ENCODE peak calls at places on chromosomes 13 and 19, in ten cellular contexts. F is kidney, H is osteoblast, Z is body of pancreas, Y is colonic mucosa, B is bronchial epithelial cell, E is astrocyte, A is epithelial cell of esophagus, G is fibroblast of pulmonary artery, T is HCT116. L is an unnamed sample.

GRCh38 chr19:16951529-16951928 is 62.7 kb downstream of the F2RL3 start:
- DNase-seq in T (no peak), B (peak; percentile 90), H (peak; percentile 62), Y (no peak), A (peak; percentile 89), F (peak; percentile 31), Z (no peak), G (no peak), E (peak; percentile 7), L (no peak)

GRCh38 chr13:43122706-43123268 is 99.4 kb downstream of the DNAJC15 start:
- DNase-seq in H (no peak), F (no peak), E (no peak), A (no peak), G (no peak), Y (no peak), T (no peak), Z (no peak), B (no peak), L (no peak)

GRCh38 chr13:58619396-58620113 is 988.0 kb downstream of the PCDH17 start:
- DNase-seq in Y (no peak), B (no peak), Z (no peak), E (peak; percentile 4), T (no peak), F (no peak), H (no peak), G (no peak), A (no peak), L (no peak)

GRCh38 chr19:2607712-2608601 is 94.5 kb downstream of the GNG7 start:
- DNase-seq in G (no peak), B (no peak), Z (no peak), Y (no peak), H (no peak), T (no peak), E (no peak), F (peak; percentile 76), A (no peak), L (no peak)

GRCh38 chr19:41876847-41877489 is at the start of gene CD79A:
- DNase-seq in A (no peak), Y (no peak), G (no peak), T (no peak), B (no peak), H (no peak), F (peak; percentile 64), E (no peak), Z (no peak), L (no peak)

GRCh38 chr13:114099918-114100445 is 32.4 kb downstream of the RASA3 start:
- DNase-seq in Z (peak; percentile 45), G (peak; percentile 37), E (peak; percentile 53), H (peak; percentile 94), T (peak; percentile 42), Y (no peak), B (peak; percentile 40), A (peak; percentile 86), F (peak; percentile 75), L (peak; percentile 65)

GRCh38 chr13:62697702-62698101 is 1282.1 kb upstream of the PCDH20 start:
- DNase-seq in Z (no peak), A (no peak), Y (no peak), H (no peak), E (no peak), G (no peak), B (no peak), T (no peak), F (no peak), L (no peak)

GRCh38 chr13:114266241-114266640 is 15.2 kb upstream of the UPF3A start:
- DNase-seq in B (no peak), E (no peak), Y (no peak), G (no peak), T (no peak), H (no peak), A (no peak), F (no peak), Z (no peak), L (no peak)

GRCh38 chr19:31289976-31290375 is 59.3 kb downstream of the TSHZ3 start:
- DNase-seq in B (no peak), Z (no peak), T (no peak), E (no peak), Y (no peak), H (no peak), F (no peak), G (no peak), A (no peak), L (no peak)

GRCh38 chr19:35212241-35212640 is 16.3 kb downstream of the FAM187B start:
- DNase-seq in G (no peak), Z (no peak), H (no peak), Y (no peak), A (no peak), T (no peak), E (no peak), F (no peak), B (no peak), L (no peak)

GRCh38 chr13:76723551-76724232 is 162.5 kb downstream of the KCTD12 start:
- DNase-seq in H (peak; percentile 58), B (peak; percentile 40), F (no peak), A (peak; percentile 54), E (peak; percentile 87), Y (no peak), T (no peak), Z (no peak), G (peak; percentile 94), L (peak; percentile 98)

GRCh38 chr19:30046522-30046921 is 104.5 kb downstream of the URI1 start:
- DNase-seq in T (no peak), F (no peak), H (no peak), A (no peak), B (no peak), E (peak; percentile 4), Y (no peak), G (peak; percentile 9), Z (no peak), L (no peak)

GRCh38 chr19:4522291-4523002 is 4.2 kb upstream of the PLIN4 start:
- DNase-seq in F (no peak), E (no peak), H (no peak), A (no peak), Z (no peak), G (no peak), T (no peak), B (no peak), Y (no peak), L (no peak)

GRCh38 chr19:42053037-42053935 is 16.7 kb downstream of the GRIK5 start:
- DNase-seq in F (no peak), B (peak; percentile 62), T (no peak), A (peak; percentile 60), E (no peak), G (no peak), H (peak; percentile 41), Y (no peak), Z (no peak), L (no peak)

GRCh38 chr19:21586341-21587116 is 81.1 kb downstream of the ZNF429 start:
- DNase-seq in Z (peak; percentile 72), E (no peak), H (no peak), Y (no peak), A (no peak), F (peak; percentile 82), B (no peak), G (no peak), T (no peak), L (no peak)

GRCh38 chr13:51619614-51620013 is 35.4 kb downstream of the WDFY2 start:
- DNase-seq in B (peak; percentile 64), F (no peak), G (peak; percentile 50), H (no peak), T (no peak), A (peak; percentile 56), E (peak; percentile 75), Z (no peak), Y (no peak), L (peak; percentile 83)

GRCh38 chr19:49590071-49590970 is 661 bp upstream of the PRR12 start:
- DNase-seq in F (peak; percentile 98), B (peak; percentile 92), E (peak; percentile 91), H (peak; percentile 97), Y (peak; percentile 99), G (peak; percentile 98), T (peak; percentile 97), A (peak; percentile 98), Z (peak; percentile 99), L (peak; percentile 98)

GRCh38 chr13:95226932-95227718 is 74.1 kb downstream of the ABCC4 start:
- DNase-seq in B (no peak), E (no peak), Y (no peak), A (no peak), G (no peak), F (no peak), T (no peak), H (no peak), Z (no peak), L (no peak)

GRCh38 chr19:18487576-18488402 is 34.1 kb downstream of the ELL start:
- DNase-seq in Y (no peak), T (no peak), E (no peak), H (peak; percentile 75), B (no peak), Z (no peak), F (no peak), A (no peak), G (no peak), L (no peak)
- TF ChIP-seq CTCF in Y (no peak), T (no peak), E (no peak), H (no peak), B (no peak), Z (no peak), F (no peak), A (no peak), G (no peak), L (no peak)

DNA sequence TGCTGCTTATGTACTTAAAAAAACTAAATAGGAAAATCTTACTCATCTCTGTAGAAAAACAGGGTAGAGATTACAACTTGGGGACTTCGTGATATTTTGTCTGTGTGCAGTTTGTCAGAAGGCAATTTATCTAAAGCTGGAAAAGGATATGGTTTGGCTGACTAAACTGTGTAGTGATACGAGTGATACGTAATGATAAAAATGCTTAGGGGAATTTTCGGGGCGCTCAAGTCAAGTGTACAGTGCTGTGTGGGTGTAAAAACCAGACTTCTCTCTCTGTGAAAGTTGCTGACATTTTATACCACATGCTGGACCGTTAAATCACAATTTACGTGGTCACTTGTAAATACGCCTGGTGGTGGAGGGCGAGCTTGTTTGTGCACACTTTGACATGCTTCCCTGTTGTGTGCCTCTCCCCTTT is 221.7 kb downstream of the KCNRG start:
- DNase-seq in Y (no peak), E (peak; percentile 80), T (no peak), B (no peak), G (peak; percentile 22), F (no peak), Z (no peak), H (peak; percentile 13), A (no peak), L (peak; percentile 11)
- H3K4me3 ChIP-seq in Y (no peak overlapping the region), E (no peak overlapping the region), T (no peak overlapping the region), B (no peak overlapping the region), G (no peak overlapping the region), F (no peak overlapping the region), Z (no peak overlapping the region), H (peak overlapping the region; percentile 31), A (no peak overlapping the region), L (no peak overlapping the region)

GRCh38 chr19:55058781-55059610 is 4.0 kb downstream of the RDH13 start:
- DNase-seq in G (no peak), A (no peak), T (no peak), B (no peak), F (no peak), Y (no peak), E (no peak), H (peak; percentile 38), Z (no peak), L (no peak)
- TF ChIP-seq CTCF in G (no peak), A (no peak), T (peak; percentile 22), B (no peak), F (no peak), Y (no peak), E (no peak), H (no peak), Z (no peak), L (no peak)

DNA sequence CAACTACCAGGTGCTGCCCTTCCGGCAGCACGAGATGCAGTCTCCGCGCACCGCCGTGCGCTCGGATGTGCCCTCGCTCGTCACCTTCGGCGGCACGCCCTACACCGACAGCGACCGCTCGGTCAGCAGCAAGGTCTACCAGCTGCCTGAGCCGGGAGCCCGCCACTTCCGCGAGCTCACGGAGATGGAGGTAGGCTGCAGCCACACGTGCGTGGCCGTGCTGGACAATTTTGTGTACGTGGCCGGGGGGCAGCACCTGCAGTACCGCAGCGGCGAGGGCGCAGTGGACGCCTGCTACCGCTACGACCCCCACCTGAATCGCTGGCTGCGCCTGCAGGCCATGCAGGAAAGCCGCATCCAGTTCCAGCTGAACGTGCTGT is 15.2 kb upstream of the CRTC1 start:
- DNase-seq in G (no peak), H (no peak), T (no peak), A (no peak), B (no peak), F (no peak), Z (no peak), Y (no peak), E (no peak), L (no peak)
- H3K4me3 ChIP-seq in G (no peak overlapping the region), H (no peak overlapping the region), T (no peak overlapping the region), A (no peak overlapping the region), B (no peak overlapping the region), F (no peak overlapping the region), Z (no peak overlapping the region), Y (no peak overlapping the region), E (no peak overlapping the region), L (no peak overlapping the region)